ENCODE peak calls at places on chromosomes 2 and 18, in nine cellular contexts. H is left lung, P is AG09319, O is HCT116, A is right atrium auricular region, T is mammary epithelial cell, R is neural crest cell, S is HepG2, F is psoas muscle. I is an unnamed sample.

GRCh38 chr2:69298862-69299261 is 88.2 kb downstream of the GFPT1 start:
- DNase-seq in H (no peak), P (no peak), O (no peak), A (no peak), T (no peak), R (no peak), S (no peak), F (no peak), I (no peak)

GRCh38 chr18:31610841-31611240 is 19.2 kb downstream of the TTR start:
- DNase-seq in H (no peak), P (no peak), O (peak), A (no peak), T (no peak), R (no peak), S (peak), F (no peak), I (peak)

GRCh38 chr2:1483551-1483950 is 70.3 kb downstream of the TPO start:
- DNase-seq in H (peak), P (no peak), O (no peak), A (peak), T (no peak), R (no peak), S (no peak), F (no peak), I (no peak)

GRCh38 chr2:98026292-98026691 is 30.5 kb upstream of the TMEM131 start:
- DNase-seq in H (no peak), P (no peak), O (no peak), A (peak), T (no peak), R (no peak), S (no peak), F (no peak), I (no peak)

GRCh38 chr2:102509749-102510148 is 36.7 kb downstream of the SLC9A4 start:
- DNase-seq in H (no peak), P (no peak), O (no peak), A (no peak), T (peak), R (no peak), S (no peak), F (no peak), I (no peak)

GRCh38 chr2:105521176-105521575 is 122.3 kb upstream of the FHL2 start:
- DNase-seq in H (no peak), P (no peak), O (no peak), A (no peak), T (no peak), R (no peak), S (peak), F (no peak), I (no peak)

GRCh38 chr2:62409442-62409841 is 96.6 kb downstream of the TMEM17 start:
- DNase-seq in H (no peak), P (no peak), O (no peak), A (no peak), T (peak), R (no peak), S (no peak), F (no peak), I (no peak)

GRCh38 chr2:85684806-85685205 is 9.4 kb upstream of the GNLY start:
- DNase-seq in H (no peak), P (no peak), O (no peak), A (no peak), T (no peak), R (no peak), S (no peak), F (no peak), I (no peak)

GRCh38 chr2:195038158-195038557 is 618.9 kb upstream of the SLC39A10 start:
- DNase-seq in H (no peak), P (no peak), O (no peak), A (no peak), T (no peak), R (no peak), S (no peak), F (no peak), I (no peak)

GRCh38 chr18:32530947-32531651 is 60.4 kb upstream of the GAREM1 start:
- DNase-seq in H (no peak), P (no peak), O (no peak), A (no peak), T (peak), R (no peak), S (no peak), F (no peak), I (no peak)

GRCh38 chr2:176188969-176189665 is 649 bp downstream of the HOXD1 start:
- DNase-seq in H (peak), P (no peak), O (no peak), A (no peak), T (no peak), R (no peak), S (no peak), F (no peak), I (peak)

GRCh38 chr2:2331905-2332280 is 818 bp upstream of the MYT1L start:
- DNase-seq in H (no peak), P (no peak), O (no peak), A (no peak), T (no peak), R (no peak), S (no peak), F (no peak), I (peak)

GRCh38 chr2:151575338-151575737 is 158.9 kb downstream of the NEB start:
- DNase-seq in H (no peak), P (no peak), O (peak), A (no peak), T (peak), R (no peak), S (no peak), F (no peak), I (no peak)

DNA sequence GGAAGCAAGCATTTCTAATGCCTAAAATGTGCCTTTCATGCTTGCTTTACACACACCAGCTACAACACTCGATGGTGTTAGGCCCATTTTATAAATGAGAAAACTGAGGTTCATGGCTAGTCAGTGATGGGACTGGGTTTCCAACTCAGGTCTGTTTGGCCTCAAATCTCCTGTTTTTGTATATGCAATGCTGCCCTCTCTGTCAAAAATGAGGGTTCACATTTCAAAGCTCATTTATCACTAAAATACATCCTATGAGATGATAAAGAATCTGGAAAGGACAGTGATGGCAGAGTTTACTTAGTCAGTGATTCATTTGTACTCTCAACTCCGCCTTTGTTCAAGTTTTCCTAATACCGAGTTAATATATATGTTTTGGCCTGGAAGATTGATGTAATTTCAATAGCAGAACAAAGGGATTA is 92.3 kb downstream of the KCTD1 start:
- DNase-seq in H (no peak), P (no peak), O (no peak), A (no peak), T (no peak), R (no peak), S (peak), F (no peak), I (no peak)
- TF ChIP-seq CTCF in H (no peak), P (no peak), O (no peak), A (no peak), T (peak), R (no peak), S (no peak), F (no peak), I (no peak)

DNA sequence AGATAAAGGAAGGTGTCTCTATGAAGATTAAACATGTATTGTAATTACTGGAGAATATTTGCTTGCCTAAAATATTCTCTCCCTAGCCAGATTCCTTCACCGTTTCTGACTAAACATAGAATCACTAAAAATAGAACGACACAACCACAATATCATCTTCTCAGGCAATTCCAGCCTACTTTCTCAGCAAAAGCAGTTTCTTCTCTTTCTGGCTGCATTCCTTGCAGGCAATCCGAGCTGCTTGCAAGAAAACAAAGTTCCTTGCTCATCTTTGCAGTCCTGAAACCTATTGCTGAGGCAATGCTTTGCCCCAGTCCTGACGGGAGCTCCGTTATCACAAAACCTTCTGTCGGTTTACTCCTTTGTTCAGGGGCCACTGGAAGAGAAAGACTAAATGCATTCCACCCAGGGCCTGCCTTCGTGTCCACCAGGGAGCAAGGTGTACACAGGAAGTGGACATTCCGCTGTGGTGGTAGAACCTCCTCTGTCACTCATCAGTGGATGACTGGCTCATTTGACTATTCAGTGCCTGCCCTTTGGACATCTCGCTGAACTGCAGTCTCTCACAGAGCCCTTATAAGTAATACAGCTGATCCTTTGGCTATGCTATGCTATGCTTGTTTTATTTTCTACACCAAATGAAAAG is 239.2 kb upstream of the DOK6 start:
- DNase-seq in H (no peak), P (peak), O (no peak), A (no peak), T (no peak), R (no peak), S (peak), F (no peak), I (no peak)
- TF ChIP-seq CTCF in H (no peak), P (no peak), O (no peak), A (no peak), T (no peak), R (no peak), S (peak), F (no peak), I (no peak)

GRCh38 chr18:33673689-33674088 is 95.7 kb downstream of the ASXL3 start:
- DNase-seq in H (no peak), P (no peak), O (no peak), A (no peak), T (no peak), R (no peak), S (no peak), F (no peak), I (no peak)
- TF ChIP-seq CTCF in H (no peak), P (no peak), O (no peak), A (no peak), T (peak), R (no peak), S (no peak), F (no peak), I (no peak)

GRCh38 chr2:19901458-19902271 is at the start of gene TTC32:
- DNase-seq in H (peak), P (peak), O (peak), A (peak), T (peak), R (peak), S (peak), F (peak), I (peak)
- TF ChIP-seq CTCF in H (no peak), P (no peak), O (no peak), A (no peak), T (no peak), R (no peak), S (peak), F (no peak), I (no peak)

GRCh38 chr2:71226965-71227560 is at the start of gene PAIP2B:
- DNase-seq in H (peak), P (peak), O (peak), A (peak), T (peak), R (peak), S (peak), F (peak), I (peak)

GRCh38 chr2:71223767-71224333 is 3.1 kb downstream of the PAIP2B start:
- DNase-seq in H (no peak), P (peak), O (peak), A (peak), T (peak), R (peak), S (peak), F (peak), I (peak)

GRCh38 chr2:71224935-71225334 is 2.0 kb downstream of the PAIP2B start:
- DNase-seq in H (no peak), P (no peak), O (no peak), A (no peak), T (no peak), R (no peak), S (no peak), F (no peak), I (no peak)

GRCh38 chr2:71224457-71224856 is 2.4 kb downstream of the PAIP2B start:
- DNase-seq in H (no peak), P (no peak), O (no peak), A (no peak), T (no peak), R (no peak), S (no peak), F (no peak), I (no peak)

DNA sequence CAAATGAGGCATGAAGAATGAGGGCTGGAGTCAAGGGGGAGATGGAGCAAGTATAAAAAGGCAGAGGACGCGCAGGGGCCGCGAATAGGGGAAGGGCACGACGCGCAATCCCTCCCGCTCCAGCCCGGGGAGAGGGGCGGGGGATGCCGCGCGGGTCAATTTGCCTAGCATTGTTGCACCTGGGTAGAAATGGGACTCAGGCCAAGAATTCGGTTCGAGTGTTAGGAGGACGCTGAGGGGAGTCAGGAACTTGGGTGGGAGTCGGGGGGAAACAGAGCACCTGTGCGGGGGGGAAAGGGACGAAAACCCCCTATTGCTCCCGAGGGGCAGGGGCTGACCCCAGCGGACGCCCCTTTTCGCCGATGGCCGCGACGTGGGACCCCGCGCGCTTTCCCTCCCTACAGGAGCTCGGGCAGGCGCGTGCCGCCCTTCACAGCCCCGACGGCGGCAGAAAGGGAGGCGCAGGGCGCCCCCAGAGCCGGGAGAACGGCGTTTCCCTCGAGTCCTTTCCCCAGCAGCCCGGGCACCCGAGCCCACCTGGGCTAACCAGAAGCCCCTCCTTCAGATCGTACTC is 425 bp downstream of the PAIP2B start:
- DNase-seq in H (peak), P (no peak), O (no peak), A (no peak), T (peak), R (peak), S (no peak), F (peak), I (peak)
- TF ChIP-seq CTCF in H (no peak), P (no peak), O (no peak), A (no peak), T (peak), R (no peak), S (peak), F (peak), I (no peak)

DNA sequence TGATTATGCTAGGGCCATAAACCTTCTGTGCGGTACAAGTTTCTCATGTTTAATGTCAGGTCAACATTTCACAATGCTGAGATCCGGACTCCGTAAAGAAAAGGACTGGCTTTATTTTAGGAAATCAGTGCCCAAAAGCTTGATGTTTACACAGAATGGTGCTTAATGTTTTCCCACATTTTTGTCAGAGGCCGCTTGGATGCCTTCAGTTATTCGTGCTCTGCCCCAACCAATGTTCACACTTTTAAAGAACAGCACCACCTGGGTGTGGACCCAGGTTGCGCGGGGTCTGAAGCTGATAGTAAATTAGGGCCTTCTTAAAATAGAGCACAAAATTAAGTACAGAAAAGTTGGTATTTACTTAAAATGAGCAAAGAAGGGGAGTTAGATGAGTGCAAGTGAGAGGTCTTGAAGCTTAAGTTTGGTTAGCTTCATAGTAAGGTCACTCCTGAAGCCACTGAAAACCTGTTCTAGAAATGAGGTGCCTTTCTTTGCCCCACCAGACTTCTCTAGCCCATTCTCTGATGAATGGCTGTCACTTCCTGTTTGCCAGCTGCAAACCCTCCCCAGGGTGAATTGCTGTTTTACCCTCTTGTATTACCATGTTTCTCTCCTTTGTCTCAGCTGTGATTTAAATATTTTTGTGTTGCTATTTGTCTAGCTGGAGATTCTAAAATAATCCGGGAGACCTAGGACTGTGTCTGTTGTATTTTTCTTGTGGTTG is 20.5 kb downstream of the SLC3A1 start:
- DNase-seq in H (no peak), P (no peak), O (no peak), A (no peak), T (no peak), R (no peak), S (peak), F (no peak), I (no peak)
- TF ChIP-seq CTCF in H (no peak), P (peak), O (peak), A (no peak), T (no peak), R (peak), S (peak), F (no peak), I (peak)

DNA sequence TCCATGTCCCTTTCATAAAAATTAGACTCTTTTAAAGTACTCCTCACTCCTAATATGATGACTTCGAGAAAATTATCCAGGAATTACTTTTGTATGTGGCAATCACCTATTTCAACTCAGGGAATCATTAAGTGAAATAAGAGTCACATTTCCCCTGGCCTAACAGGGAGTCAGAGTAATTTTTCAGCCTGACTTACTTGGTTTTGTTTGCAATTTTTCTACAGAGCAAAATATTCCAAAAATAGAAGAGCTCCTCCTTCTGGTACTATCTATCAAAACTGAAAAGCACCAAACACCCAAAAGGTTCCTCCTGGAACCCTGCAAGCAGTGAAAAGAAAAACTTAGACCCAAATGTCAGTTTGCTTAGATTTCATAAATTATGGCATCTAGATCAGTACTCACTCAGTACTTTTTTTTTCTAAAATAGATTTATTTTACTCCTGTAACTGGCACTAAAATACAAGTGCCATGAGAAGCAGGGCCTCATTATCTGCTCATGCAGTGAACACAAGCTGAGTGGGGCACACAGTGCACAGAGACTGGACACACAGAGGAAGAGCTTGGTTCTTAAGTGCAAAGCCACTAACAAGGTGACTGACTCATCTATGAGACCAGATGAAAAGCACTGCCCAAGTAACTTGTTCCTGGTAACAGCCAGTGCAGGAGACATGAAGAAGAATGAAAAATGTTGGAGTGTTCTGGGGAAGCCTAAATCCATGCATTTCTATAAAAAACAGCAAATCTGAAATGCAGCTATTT is 28.7 kb downstream of the ACAA2 start:
- DNase-seq in H (no peak), P (peak), O (no peak), A (no peak), T (no peak), R (no peak), S (no peak), F (no peak), I (no peak)
- TF ChIP-seq CTCF in H (no peak), P (peak), O (peak), A (no peak), T (peak), R (peak), S (no peak), F (peak), I (no peak)

DNA sequence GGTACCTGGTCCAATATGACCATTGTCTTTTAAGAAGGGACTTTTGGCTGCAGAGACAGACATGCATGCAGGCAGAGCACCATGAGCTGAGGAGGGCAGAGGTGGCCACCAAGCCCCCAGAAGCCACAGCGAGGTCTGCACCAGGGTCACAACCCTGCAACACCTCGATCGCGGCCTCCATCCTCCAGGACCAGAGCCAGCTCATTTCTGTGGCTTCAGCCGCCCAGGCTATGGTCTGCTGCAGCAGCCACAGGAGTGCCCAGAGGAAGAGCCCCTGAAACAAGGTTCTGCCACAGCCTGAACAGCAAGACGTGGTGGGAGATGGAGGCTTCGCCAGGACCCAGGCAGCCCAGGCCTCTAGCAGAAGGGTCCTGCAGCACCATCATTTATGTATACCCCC is 53.9 kb downstream of the ANKMY1 start:
- DNase-seq in H (peak), P (no peak), O (no peak), A (no peak), T (no peak), R (no peak), S (no peak), F (no peak), I (no peak)
- TF ChIP-seq CTCF in H (no peak), P (no peak), O (no peak), A (no peak), T (no peak), R (no peak), S (no peak), F (no peak), I (no peak)